ENCODE peak calls at places on chromosomes 4 and X, in six cellular contexts. X, M, G, I, U and S are unnamed samples.

GRCh38 chr4:188783606-188784157 is 644.4 kb downstream of the TRIML1 start:
- DNase-seq in X (no peak), M (no peak), G (no peak), I (peak; percentile 32), U (no peak), S (no peak)

GRCh38 chrX:100962811-100963210 is 6.7 kb upstream of the ARL13A start:
- DNase-seq in X (no peak), M (no peak), G (no peak), I (no peak), U (no peak), S (no peak)

GRCh38 chr4:27318740-27319139 is 458.1 kb downstream of the STIM2 start:
- DNase-seq in X (peak; percentile 10), M (no peak), G (no peak), I (peak; percentile 11), U (peak; percentile 8), S (peak; percentile 35)

GRCh38 chrX:106726485-106727437 is at the start of gene RNF128:
- DNase-seq in X (no peak), M (peak; percentile 43), G (no peak), I (peak; percentile 12), U (peak; percentile 10), S (peak; percentile 30)

GRCh38 chr4:17276821-17277220 is 235.1 kb downstream of the QDPR start:
- DNase-seq in X (peak; percentile 14), M (no peak), G (peak; percentile 25), I (no peak), U (peak; percentile 75), S (peak; percentile 56)

GRCh38 chr4:96874657-96875056 is 1034.8 kb downstream of the PDHA2 start:
- DNase-seq in X (no peak), M (no peak), G (no peak), I (no peak), U (no peak), S (no peak)

GRCh38 chr4:152478456-152479237 is 57.2 kb downstream of the FBXW7 start:
- DNase-seq in X (no peak), M (no peak), G (no peak), I (peak; percentile 30), U (peak; percentile 61), S (peak; percentile 64)

GRCh38 chr4:47263721-47264120 is 199.8 kb downstream of the COMMD8 start:
- DNase-seq in X (no peak), M (no peak), G (no peak), I (no peak), U (no peak), S (no peak)

GRCh38 chr4:33184684-33185083 is 2464.5 kb downstream of the PCDH7 start:
- DNase-seq in X (no peak), M (no peak), G (no peak), I (no peak), U (no peak), S (no peak)

GRCh38 chrX:66633541-66633940 is 5.3 kb downstream of the EDA2R start:
- DNase-seq in X (peak; percentile 52), M (no peak), G (peak; percentile 20), I (no peak), U (peak; percentile 61), S (peak; percentile 74)

GRCh38 chr4:89193828-89194227 is 82.5 kb downstream of the TIGD2 start:
- DNase-seq in X (no peak), M (no peak), G (no peak), I (no peak), U (no peak), S (no peak)

GRCh38 chr4:181569553-181569952 is 673.6 kb upstream of the TENM3 start:
- DNase-seq in X (peak; percentile 30), M (no peak), G (no peak), I (peak; percentile 60), U (peak; percentile 69), S (peak; percentile 65)
- TF ChIP-seq CTCF in X (peak; percentile 50), M (peak; percentile 40), G (no peak), I (peak; percentile 69), U (peak; percentile 53), S (peak; percentile 63)

GRCh38 chrX:115952417-115953092 is 218.0 kb upstream of the AGTR2 start:
- DNase-seq in X (no peak), M (no peak), G (no peak), I (peak; percentile 61), U (no peak), S (no peak)

GRCh38 chrX:115949900-115950822 is 220.4 kb upstream of the AGTR2 start:
- DNase-seq in X (no peak), M (no peak), G (no peak), I (peak; percentile 62), U (no peak), S (no peak)

GRCh38 chrX:115946059-115946458 is 224.5 kb upstream of the AGTR2 start:
- DNase-seq in X (no peak), M (no peak), G (no peak), I (no peak), U (no peak), S (no peak)

GRCh38 chrX:115948018-115948923 is 222.3 kb upstream of the AGTR2 start:
- DNase-seq in X (no peak), M (no peak), G (no peak), I (peak; percentile 47), U (no peak), S (no peak)
- H3K4me3 ChIP-seq in X (no peak overlapping the region), M (no peak overlapping the region), G (no peak overlapping the region), I (no peak overlapping the region), U (no peak overlapping the region), S (no peak overlapping the region)

DNA sequence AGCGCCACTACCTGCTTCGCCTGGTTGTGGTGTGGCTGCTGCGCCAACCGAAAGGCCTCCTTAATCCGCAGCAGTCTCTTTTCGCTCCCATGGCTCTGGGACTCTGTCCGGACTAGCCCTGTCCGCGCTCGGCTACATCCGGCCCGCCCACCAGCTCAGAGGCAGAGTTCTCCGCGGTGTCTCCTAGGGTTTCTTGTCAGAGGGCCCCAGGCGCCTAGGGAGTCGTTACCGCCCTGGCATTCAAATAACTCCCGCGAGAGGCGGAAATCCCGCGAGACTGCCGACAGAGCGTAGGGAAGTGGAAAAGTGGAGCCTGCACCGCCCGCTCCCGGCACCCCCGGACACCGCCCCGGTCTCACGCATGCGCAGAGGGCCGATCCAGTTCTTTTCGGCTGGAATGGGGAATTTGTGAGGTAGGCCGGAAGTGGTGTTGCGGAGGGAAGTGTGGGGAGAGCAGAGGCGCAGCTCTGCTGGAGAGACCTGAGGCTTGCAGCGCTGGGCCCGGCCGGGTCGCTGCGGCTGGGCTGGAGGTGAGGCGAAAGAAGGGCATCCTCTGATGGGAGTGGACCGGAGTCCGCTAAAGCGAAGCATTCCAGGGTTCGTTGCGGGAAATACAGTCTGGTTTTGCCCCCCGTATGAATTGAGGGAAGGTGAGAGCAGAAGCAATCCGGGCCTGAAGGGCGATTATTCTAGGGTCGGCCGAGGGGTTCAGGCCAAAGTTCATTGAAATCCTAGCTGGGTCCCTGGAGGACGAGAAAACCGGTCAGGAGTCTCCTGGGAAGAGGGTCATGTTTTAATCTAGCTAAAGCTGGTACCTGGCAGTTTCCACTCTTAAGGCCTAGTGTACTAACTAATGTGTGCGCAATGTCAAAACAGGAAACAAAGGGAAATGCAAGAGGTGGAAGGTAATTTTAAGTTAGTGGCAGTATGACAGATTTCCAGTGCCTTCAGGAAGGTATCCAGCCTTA is at the start of gene FAM200B:
- DNase-seq in X (peak; percentile 99), M (peak; percentile 98), G (peak; percentile 99), I (peak; percentile 99), U (peak; percentile 99), S (peak; percentile 99)
- TF ChIP-seq CTCF in X (peak; percentile 18), M (no peak), G (peak; percentile 15), I (peak; percentile 12), U (peak; percentile 35), S (peak; percentile 26)

GRCh38 chr4:7383251-7383650 is 51.5 kb downstream of the PSAPL1 start:
- DNase-seq in X (no peak), M (no peak), G (no peak), I (peak; percentile 20), U (no peak), S (no peak)

GRCh38 chr4:7384003-7384928 is 50.5 kb downstream of the PSAPL1 start:
- DNase-seq in X (no peak), M (no peak), G (no peak), I (peak; percentile 12), U (no peak), S (no peak)

GRCh38 chr4:7381890-7382633 is 52.7 kb downstream of the PSAPL1 start:
- DNase-seq in X (no peak), M (no peak), G (no peak), I (peak; percentile 17), U (no peak), S (no peak)

GRCh38 chr4:7381221-7381889 is 53.4 kb downstream of the PSAPL1 start:
- DNase-seq in X (no peak), M (no peak), G (no peak), I (no peak), U (no peak), S (no peak)

DNA sequence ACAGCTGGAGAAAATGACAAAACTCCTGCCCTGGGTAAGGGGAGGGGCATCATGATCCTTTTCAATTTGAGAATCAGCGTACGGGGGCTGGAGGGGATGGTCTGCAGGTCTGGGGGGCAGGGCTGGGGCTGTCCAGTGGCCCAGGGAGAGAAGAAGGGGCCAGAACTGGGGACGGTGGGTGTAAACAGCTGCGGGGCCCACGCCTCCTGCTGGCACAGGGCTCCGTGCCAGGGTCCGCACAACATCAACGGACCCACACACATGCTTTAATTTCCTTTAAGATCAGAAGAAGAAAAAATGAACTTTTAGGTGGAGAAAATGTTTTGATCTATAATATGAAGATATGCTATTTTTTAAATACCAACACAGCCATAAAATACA is 52.1 kb downstream of the PSAPL1 start:
- DNase-seq in X (no peak), M (no peak), G (no peak), I (peak; percentile 7), U (no peak), S (no peak)
- H3K4me3 ChIP-seq in X (no peak overlapping the region), M (no peak overlapping the region), G (no peak overlapping the region), I (no peak overlapping the region), U (no peak overlapping the region), S (no peak overlapping the region)

GRCh38 chr4:138689593-138689992 is 326.0 kb upstream of the NOCT start:
- DNase-seq in X (no peak), M (no peak), G (no peak), I (no peak), U (no peak), S (no peak)
- TF ChIP-seq CTCF in X (no peak), M (no peak), G (no peak), I (no peak), U (no peak), S (no peak)

GRCh38 chrX:154413142-154413541 is 1.8 kb downstream of the TAFAZZIN start:
- DNase-seq in X (no peak), M (no peak), G (no peak), I (no peak), U (no peak), S (no peak)
- H3K4me3 ChIP-seq in X (no peak overlapping the region), M (no peak overlapping the region), G (no peak overlapping the region), I (no peak overlapping the region), U (no peak overlapping the region), S (no peak overlapping the region)

GRCh38 chr4:182188622-182189021 is 54.6 kb upstream of the TENM3 start:
- DNase-seq in X (no peak), M (no peak), G (no peak), I (no peak), U (peak; percentile 16), S (peak; percentile 8)
- TF ChIP-seq CTCF in X (no peak), M (no peak), G (no peak), I (no peak), U (no peak), S (no peak)

DNA sequence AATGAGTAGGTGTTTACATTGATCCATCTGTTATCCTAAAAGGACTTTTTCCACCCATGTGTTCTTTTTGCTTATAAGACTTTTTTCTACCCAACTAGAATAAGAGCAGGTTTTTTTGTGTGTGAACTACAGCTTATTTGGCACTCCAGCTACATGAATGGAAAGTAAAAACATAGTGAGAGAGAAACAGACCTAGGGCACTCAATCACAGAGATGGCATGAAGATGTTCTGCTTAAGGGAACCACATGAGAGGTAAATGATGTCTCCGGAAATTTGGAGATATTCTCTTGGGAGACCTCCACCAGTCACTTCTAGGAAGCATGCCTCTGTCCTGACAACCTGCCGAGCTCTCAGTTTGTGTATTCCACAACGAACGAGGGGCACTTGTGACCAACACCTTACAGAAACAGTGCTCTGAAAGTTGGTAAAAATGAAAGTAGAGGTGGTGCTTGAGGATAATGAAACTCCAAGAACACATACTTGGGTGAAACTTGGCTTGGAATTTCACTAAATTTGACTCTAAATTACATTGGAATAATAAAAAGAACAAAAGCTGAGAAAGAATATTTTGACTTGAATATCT is 788.4 kb upstream of the GALNTL6 start:
- DNase-seq in X (no peak), M (no peak), G (no peak), I (no peak), U (no peak), S (no peak)
- H3K4me3 ChIP-seq in X (no peak overlapping the region), M (no peak overlapping the region), G (no peak overlapping the region), I (no peak overlapping the region), U (no peak overlapping the region), S (no peak overlapping the region)